ENCODE peak calls at places on chromosome 14, in four cellular contexts. B, I, L and O are unnamed samples.

GRCh38 chr14:104797112-104798044 is 1.8 kb upstream of the AKT1 start:
- DNase-seq in B (no peak), L (no peak), I (no peak), O (no peak)

GRCh38 chr14:23444314-23444713 is 8.9 kb upstream of the MYH7 start:
- DNase-seq in B (no peak), I (no peak), L (no peak), O (no peak)

GRCh38 chr14:29317423-29317822 is 550.8 kb downstream of the FOXG1 start:
- DNase-seq in B (no peak), L (no peak), I (no peak), O (no peak)

GRCh38 chr14:69460093-69460701 is 24.3 kb upstream of the PLEKHD1 start:
- DNase-seq in I (peak; percentile 50), B (peak; percentile 63), L (no peak), O (peak; percentile 25)

GRCh38 chr14:69606816-69607215 is 4.6 kb upstream of the SUSD6 start:
- DNase-seq in L (no peak), B (no peak), I (no peak), O (no peak)

GRCh38 chr14:61342486-61342885 is 21.1 kb downstream of the PRKCH start:
- DNase-seq in L (no peak), I (no peak), B (no peak), O (peak; percentile 67)

GRCh38 chr14:32593290-32593942 is 264.3 kb downstream of the AKAP6 start:
- DNase-seq in B (no peak), I (no peak), L (no peak), O (no peak)

GRCh38 chr14:53847057-53847456 is 109.6 kb downstream of the BMP4 start:
- DNase-seq in L (no peak), I (no peak), B (no peak), O (no peak)

GRCh38 chr14:36857842-36858445 is 196.3 kb downstream of the PAX9 start:
- DNase-seq in I (no peak), L (no peak), B (no peak), O (no peak)

GRCh38 chr14:35258420-35258819 is 33.8 kb upstream of the PSMA6 start:
- DNase-seq in B (no peak), L (no peak), I (peak; percentile 46), O (no peak)

DNA sequence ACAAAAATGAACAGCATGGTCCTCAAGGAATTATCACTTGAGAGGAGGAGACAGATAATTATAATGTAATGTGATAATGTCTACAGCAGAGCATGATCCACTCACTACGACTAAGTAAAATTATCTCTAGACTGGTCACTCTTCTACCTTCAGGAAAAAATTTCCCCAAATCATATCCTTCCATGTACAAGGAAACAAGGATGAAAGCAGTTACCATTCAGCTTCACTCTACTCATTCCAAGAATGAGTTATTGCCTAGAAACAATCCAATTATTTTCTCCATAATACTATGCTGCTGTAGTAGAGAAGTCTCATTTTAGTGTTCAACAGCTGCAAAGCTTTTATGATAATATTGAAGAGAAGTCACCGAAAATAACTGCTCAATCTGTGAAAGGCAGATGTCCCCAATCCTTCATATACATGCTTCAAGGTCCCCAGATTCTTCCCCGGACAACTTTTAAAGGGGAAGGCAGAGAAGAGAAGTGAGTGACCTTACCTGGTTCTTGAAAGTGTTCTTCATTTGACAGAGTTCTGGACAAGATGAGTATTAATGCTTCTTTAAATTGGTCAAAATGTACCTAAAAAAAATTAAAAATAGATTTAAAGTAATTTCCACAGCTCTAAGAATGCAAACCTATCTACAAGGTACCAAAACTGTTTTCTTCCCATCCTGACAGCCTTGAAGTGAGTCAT is 24.6 kb downstream of the NIN start:
- DNase-seq in L (no peak), I (no peak), B (no peak), O (no peak)
- TF ChIP-seq EGR1 in L (no peak), I (no peak), B (no peak), O (no peak)

GRCh38 chr14:58901826-58902225 is 264.1 kb downstream of the DACT1 start:
- DNase-seq in B (no peak), L (no peak), I (no peak), O (no peak)

GRCh38 chr14:58904771-58905170 is 267.0 kb downstream of the DACT1 start:
- DNase-seq in B (no peak), I (no peak), L (no peak), O (no peak)

GRCh38 chr14:58898655-58899316 is 261.0 kb downstream of the DACT1 start:
- DNase-seq in B (no peak), L (no peak), I (no peak), O (no peak)

DNA sequence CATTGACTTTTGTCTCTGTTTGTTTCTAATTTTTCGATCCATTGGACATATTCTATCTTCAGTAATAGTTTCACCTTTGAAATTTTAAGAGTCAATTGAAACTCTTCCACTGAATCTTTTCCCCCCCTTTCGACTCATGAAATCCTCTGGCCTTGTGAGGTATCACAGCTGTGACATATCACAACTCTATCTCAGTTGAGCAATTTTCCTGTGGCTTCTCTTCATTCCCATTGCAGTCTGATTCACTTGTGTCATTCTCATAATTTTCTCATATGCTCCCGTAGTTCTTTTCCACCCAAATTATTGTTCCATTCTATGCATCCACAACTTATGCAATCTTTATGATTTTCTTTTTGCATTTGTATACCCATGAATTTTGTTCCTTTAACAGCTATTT is 261.6 kb downstream of the DACT1 start:
- DNase-seq in I (no peak), B (no peak), L (no peak), O (no peak)
- TF ChIP-seq EGR1 in I (no peak), B (no peak), L (no peak), O (no peak)

GRCh38 chr14:20787025-20787424 is 6.0 kb downstream of the RNASE6 start:
- DNase-seq in L (no peak), I (no peak), B (no peak), O (no peak)

GRCh38 chr14:20781805-20782204 is 737 bp downstream of the RNASE6 start:
- DNase-seq in L (no peak), B (no peak), I (no peak), O (no peak)

GRCh38 chr14:20782280-20782890 is 1.3 kb downstream of the RNASE6 start:
- DNase-seq in I (no peak), L (no peak), B (no peak), O (no peak)
- TF ChIP-seq EGR1 in I (no peak), L (no peak), B (no peak), O (no peak)

GRCh38 chr14:52079239-52079956 is 10.5 kb upstream of the NID2 start:
- DNase-seq in B (no peak), L (no peak), I (no peak), O (no peak)
- TF ChIP-seq EGR1 in B (no peak), L (no peak), I (no peak), O (no peak)